ENCODE peak calls at places on chromosomes 11 and 22, in four cellular contexts. W is NAMALWA; J is HuH-7; K is activated CD4-positive, CD25-positive, alpha-beta regulatory T cell treated with anti-CD3 and anti-CD28 coated beads, Interleukin-2, amount 50 U/mL, for 16 hours. O is an unnamed sample.

GRCh38 chr11:118785362-118785761 is 5.6 kb downstream of the DDX6 start:
- DNase-seq in J (no peak), K (no peak), W (no peak), O (no peak)

GRCh38 chr22:45818130-45819085 is 146.8 kb downstream of the ATXN10 start:
- DNase-seq in K (no peak), J (no peak), W (no peak), O (peak)

GRCh38 chr11:116830184-116830912 is 641 bp downstream of the APOC3 start:
- DNase-seq in K (no peak), W (no peak), J (no peak), O (no peak)

GRCh38 chr11:76805206-76805913 is 22.2 kb downstream of the TSKU start:
- DNase-seq in W (no peak), J (no peak), K (no peak), O (no peak)

GRCh38 chr11:119505861-119506260 is 82.9 kb upstream of the THY1 start:
- DNase-seq in J (no peak), W (no peak), K (no peak), O (no peak)

GRCh38 chr11:625636-626319 is 1.0 kb upstream of the CDHR5 start:
- DNase-seq in W (no peak), K (no peak), J (peak), O (no peak)

GRCh38 chr11:64058494-64058893 is 22.8 kb downstream of the FLRT1 start:
- DNase-seq in J (no peak), K (no peak), W (no peak), O (peak)

GRCh38 chr22:30445438-30445936 is 19.9 kb downstream of the MTFP1 start:
- DNase-seq in W (no peak), K (no peak), J (no peak), O (no peak)

GRCh38 chr11:61752925-61753551 is 602 bp downstream of the MYRF start:
- DNase-seq in J (no peak), K (no peak), W (no peak), O (no peak)

GRCh38 chr11:16337421-16338213 is 18.7 kb downstream of the SOX6 start:
- DNase-seq in J (no peak), K (no peak), W (no peak), O (no peak)

O was measured in cerebellar cortex.